ENCODE peak calls at places on chromosomes 3 and 15, in four cellular contexts. N is gastrocnemius medialis, F is HL-60, I is cardiac fibroblast. J is an unnamed sample.

GRCh38 chr3:29486087-29486486 is 205.2 kb downstream of the RBMS3 start:
- DNase-seq in I (peak), F (no peak), N (no peak), J (no peak)

GRCh38 chr15:68815598-68815997 is 5.1 kb downstream of the ANP32A start:
- DNase-seq in N (peak), F (no peak), I (peak), J (no peak)

GRCh38 chr15:90889313-90889730 is 5.0 kb downstream of the FES start:
- DNase-seq in N (no peak), I (no peak), F (no peak), J (no peak)

GRCh38 chr3:152910211-152910610 is 75.3 kb downstream of the P2RY1 start:
- DNase-seq in F (no peak), I (peak), N (no peak), J (no peak)

GRCh38 chr3:124263168-124263567 is 271.2 kb upstream of the ROPN1 start:
- DNase-seq in F (no peak), I (peak), N (no peak), J (no peak)

GRCh38 chr3:114179575-114179974 is 723 bp upstream of the DRD3 start:
- DNase-seq in I (peak), F (no peak), N (no peak), J (peak)

GRCh38 chr15:39301589-39301999 is 279.3 kb upstream of the THBS1 start:
- DNase-seq in I (peak), N (no peak), F (no peak), J (no peak)

GRCh38 chr3:155190686-155191085 is 102.8 kb downstream of the STRIT1 start:
- DNase-seq in I (no peak), N (no peak), F (no peak), J (no peak)

GRCh38 chr15:93987068-93987467 is 244.3 kb upstream of the MCTP2 start:
- DNase-seq in F (no peak), N (no peak), I (no peak), J (peak)

GRCh38 chr3:60932669-60933068 is 318.6 kb downstream of the FHIT start:
- DNase-seq in I (peak), F (peak), N (no peak), J (peak)

GRCh38 chr3:114506622-114507300 is 212.9 kb downstream of the TIGIT start:
- DNase-seq in I (peak), F (no peak), N (no peak), J (no peak)

GRCh38 chr3:189941679-189942078 is 179.0 kb downstream of the P3H2 start:
- DNase-seq in I (peak), F (no peak), N (no peak), J (peak)

GRCh38 chr15:92003515-92004067 is 150.1 kb downstream of the SLCO3A1 start:
- DNase-seq in F (no peak), N (no peak), I (no peak), J (no peak)

GRCh38 chr15:39784638-39785037 is 2.0 kb upstream of the FSIP1 start:
- DNase-seq in F (no peak), I (no peak), N (no peak), J (no peak)

GRCh38 chr15:69991493-69991892 is 106.2 kb downstream of the TLE3 start:
- DNase-seq in F (no peak), N (no peak), I (no peak), J (no peak)

GRCh38 chr15:57301307-57301706 is 75.0 kb upstream of the CGNL1 start:
- DNase-seq in I (no peak), F (no peak), N (no peak), J (no peak)
- TF ChIP-seq CTCF in I (no peak), F (no peak), N (no peak), J (no peak)

GRCh38 chr15:32029409-32029861 is 880 bp upstream of the CHRNA7 start:
- DNase-seq in I (no peak), N (no peak), F (no peak), J (no peak)
- TF ChIP-seq CTCF in I (no peak), N (no peak), F (no peak), J (no peak)

GRCh38 chr3:136862611-136862951 is 573 bp downstream of the NCK1 start:
- DNase-seq in N (peak), F (peak), I (peak), J (peak)

GRCh38 chr3:136860541-136860940 is 1.5 kb upstream of the NCK1 start:
- DNase-seq in I (no peak), F (no peak), N (no peak), J (no peak)

GRCh38 chr3:136861890-136862610 is at the start of gene NCK1:
- DNase-seq in F (peak), N (peak), I (peak), J (peak)

GRCh38 chr3:136858381-136858780 is 3.6 kb upstream of the NCK1 start:
- DNase-seq in N (no peak), I (no peak), F (no peak), J (no peak)

GRCh38 chr3:136862953-136863352 is 945 bp downstream of the NCK1 start:
- DNase-seq in N (no peak), F (peak), I (no peak), J (no peak)
- TF ChIP-seq CTCF in N (no peak), F (no peak), I (no peak), J (no peak)

GRCh38 chr3:129605593-129606521 is 619 bp downstream of the PLXND1 start:
- DNase-seq in F (no peak), N (no peak), I (peak), J (peak)

GRCh38 chr3:129606522-129607390 is at the start of gene PLXND1:
- DNase-seq in F (no peak), N (peak), I (peak), J (peak)

GRCh38 chr3:129603561-129603942 is 2.9 kb downstream of the PLXND1 start:
- DNase-seq in N (no peak), I (peak), F (no peak), J (no peak)

GRCh38 chr3:129604223-129604941 is 2.1 kb downstream of the PLXND1 start:
- DNase-seq in I (no peak), N (no peak), F (no peak), J (no peak)

DNA sequence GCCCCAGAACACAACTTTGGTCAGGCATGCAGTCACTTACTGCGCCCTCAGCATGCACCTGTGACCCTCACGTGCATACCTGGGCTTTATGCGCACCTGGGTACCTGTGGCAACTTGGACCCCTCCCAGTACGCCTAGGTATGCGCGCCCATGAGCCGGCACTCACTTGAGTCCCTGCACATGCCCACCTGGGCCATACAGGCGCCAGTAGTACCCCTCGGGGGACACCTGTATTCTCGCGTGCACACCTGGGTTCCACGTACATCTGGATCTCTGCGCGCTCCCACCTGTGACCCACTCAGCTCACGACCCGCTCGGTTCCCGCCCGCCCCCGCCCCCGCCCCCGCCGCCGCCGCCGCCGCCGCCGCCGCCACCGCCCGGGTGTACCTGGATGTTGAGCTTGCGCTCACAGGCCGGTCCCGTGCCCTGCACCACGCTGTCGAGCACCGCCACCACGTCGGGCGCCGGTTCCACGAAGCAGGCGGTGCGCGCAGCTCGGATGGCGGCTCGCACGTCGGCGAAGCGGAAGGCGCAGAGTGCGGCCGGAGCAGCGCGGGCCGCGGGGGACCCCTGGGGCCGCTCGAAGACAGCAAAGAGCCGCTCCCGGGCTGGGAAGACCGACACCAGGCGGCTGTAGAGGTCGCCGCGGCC is 1.4 kb downstream of the PLXND1 start:
- DNase-seq in I (no peak), N (no peak), F (no peak), J (peak)
- TF ChIP-seq CTCF in I (no peak), N (no peak), F (no peak), J (no peak)

GRCh38 chr15:78837131-78837530 is 25.9 kb upstream of the ADAMTS7 start:
- DNase-seq in F (no peak), I (no peak), N (no peak), J (no peak)
- TF ChIP-seq CTCF in F (no peak), I (no peak), N (no peak), J (no peak)

GRCh38 chr3:150240891-150241290 is 167.2 kb upstream of the TSC22D2 start:
- DNase-seq in I (no peak), F (no peak), N (no peak), J (no peak)

GRCh38 chr3:150238043-150238802 is 169.9 kb upstream of the TSC22D2 start:
- DNase-seq in N (no peak), I (no peak), F (no peak), J (no peak)

GRCh38 chr3:150239764-150240163 is 168.3 kb upstream of the TSC22D2 start:
- DNase-seq in N (no peak), F (no peak), I (no peak), J (no peak)

GRCh38 chr3:150237490-150237889 is 170.6 kb upstream of the TSC22D2 start:
- DNase-seq in N (peak), I (peak), F (no peak), J (no peak)

GRCh38 chr3:150238995-150239612 is 169.0 kb upstream of the TSC22D2 start:
- DNase-seq in F (no peak), N (no peak), I (no peak), J (no peak)
- TF ChIP-seq CTCF in F (no peak), N (no peak), I (peak), J (no peak)